ENCODE peak calls at places on chromosome 20, in five cellular contexts. M is HFFc6, S is chondrocyte, G is AG04450, H is AG04449. P is an unnamed sample.

GRCh38 chr20:4972506-4973251 is 28.6 kb downstream of the SLC23A2 start:
- DNase-seq in M (no peak), S (no peak), G (no peak), H (no peak), P (no peak)

GRCh38 chr20:50085481-50086365 is 27.2 kb downstream of the UBE2V1 start:
- DNase-seq in M (peak; percentile 59), S (no peak), G (peak; percentile 27), H (no peak), P (no peak)

GRCh38 chr20:52083627-52084232 is 107.8 kb downstream of the ZFP64 start:
- DNase-seq in M (peak; percentile 67), S (no peak), G (peak; percentile 54), H (no peak), P (no peak)

GRCh38 chr20:48716086-48716485 is 111.7 kb downstream of the PREX1 start:
- DNase-seq in M (no peak), S (no peak), G (no peak), H (no peak), P (no peak)

GRCh38 chr20:44616604-44616964 is 34.2 kb downstream of the PKIG start:
- DNase-seq in M (no peak), S (no peak), G (no peak), H (no peak), P (no peak)

GRCh38 chr20:22382742-22383141 is 201.6 kb downstream of the FOXA2 start:
- DNase-seq in M (no peak), S (no peak), G (no peak), H (no peak), P (no peak)

GRCh38 chr20:23631981-23632710 is 5.6 kb downstream of the CST3 start:
- DNase-seq in M (no peak), S (no peak), G (no peak), H (no peak), P (no peak)

GRCh38 chr20:10090588-10091166 is 55.9 kb downstream of the ANKEF1 start:
- DNase-seq in M (no peak), S (no peak), G (peak; percentile 18), H (no peak), P (no peak)

GRCh38 chr20:43102394-43102793 is 87.3 kb downstream of the PTPRT start:
- DNase-seq in M (no peak), S (no peak), G (no peak), H (no peak), P (no peak)

GRCh38 chr20:9040874-9041524 is 27.9 kb upstream of the PLCB4 start:
- DNase-seq in M (peak; percentile 42), S (no peak), G (no peak), H (no peak), P (no peak)

GRCh38 chr20:45100563-45101245 is at the start of gene KCNS1:
- DNase-seq in M (no peak), S (no peak), G (no peak), H (no peak), P (no peak)

GRCh38 chr20:59163641-59164530 is at the start of gene ZNF831:
- DNase-seq in M (no peak), S (no peak), G (no peak), H (no peak), P (no peak)
- TF ChIP-seq CTCF in M (no peak), S (no peak), G (no peak), H (no peak), P (no peak)

GRCh38 chr20:2086177-2086979 is 15.2 kb upstream of the STK35 start:
- DNase-seq in M (no peak), S (no peak), G (no peak), H (no peak), P (no peak)
- TF ChIP-seq CTCF in M (peak; percentile 48), S (peak; percentile 36), G (peak; percentile 39), H (no peak), P (no peak)

GRCh38 chr20:47231382-47232042 is 125.0 kb downstream of the ZMYND8 start:
- DNase-seq in M (peak; percentile 56), S (no peak), G (peak; percentile 79), H (peak; percentile 83), P (no peak)
- TF ChIP-seq CTCF in M (peak; percentile 45), S (peak; percentile 72), G (peak; percentile 56), H (peak; percentile 28), P (no peak)

GRCh38 chr20:41391587-41392001 is 25.0 kb upstream of the EMILIN3 start:
- DNase-seq in M (no peak), S (no peak), G (no peak), H (no peak), P (peak; percentile 51)

GRCh38 chr20:41392295-41392694 is 25.7 kb upstream of the EMILIN3 start:
- DNase-seq in M (no peak), S (no peak), G (no peak), H (no peak), P (no peak)

GRCh38 chr20:41390889-41391288 is 24.3 kb upstream of the EMILIN3 start:
- DNase-seq in M (no peak), S (no peak), G (no peak), H (no peak), P (no peak)

GRCh38 chr20:41386502-41387427 is 20.1 kb upstream of the EMILIN3 start:
- DNase-seq in M (no peak), S (peak; percentile 55), G (peak; percentile 23), H (no peak), P (no peak)

DNA sequence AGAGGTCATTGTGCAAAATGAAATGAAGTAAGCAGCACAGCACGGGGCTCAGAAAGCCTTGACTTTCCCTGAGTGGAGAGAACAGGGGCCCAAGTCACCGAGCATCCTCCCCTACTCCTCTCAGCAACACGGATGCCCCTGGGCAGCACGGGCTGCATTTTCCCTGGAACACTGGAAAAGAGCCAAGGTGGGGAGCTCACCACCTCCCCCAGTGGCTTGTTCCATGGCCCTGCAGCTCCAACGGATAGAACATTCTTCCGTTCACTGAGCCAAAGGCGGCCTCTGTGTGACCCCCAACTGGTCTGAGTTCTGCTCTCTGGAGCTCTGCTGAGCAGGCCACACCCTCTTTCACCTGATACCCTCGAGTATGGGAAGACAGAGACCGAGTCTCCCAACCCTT is 20.8 kb upstream of the EMILIN3 start:
- DNase-seq in M (no peak), S (peak; percentile 46), G (no peak), H (no peak), P (peak; percentile 67)
- TF ChIP-seq CTCF in M (no peak), S (peak; percentile 43), G (peak; percentile 13), H (no peak), P (peak; percentile 54)

GRCh38 chr20:35738410-35739179 is 3.5 kb downstream of the RBM39 start:
- DNase-seq in M (no peak), S (no peak), G (no peak), H (no peak), P (no peak)

GRCh38 chr20:35737865-35738333 is 4.2 kb downstream of the RBM39 start:
- DNase-seq in M (no peak), S (no peak), G (no peak), H (no peak), P (no peak)

GRCh38 chr20:35741892-35742740 is at the start of gene RBM39:
- DNase-seq in M (peak; percentile 100), S (peak; percentile 99), G (peak; percentile 100), H (peak; percentile 99), P (peak; percentile 100)

GRCh38 chr20:35742741-35743523 is 872 bp upstream of the RBM39 start:
- DNase-seq in M (no peak), S (no peak), G (no peak), H (no peak), P (peak; percentile 31)

GRCh38 chr20:35739294-35740163 is 2.5 kb downstream of the RBM39 start:
- DNase-seq in M (peak; percentile 66), S (no peak), G (no peak), H (no peak), P (no peak)
- TF ChIP-seq CTCF in M (peak; percentile 67), S (peak; percentile 72), G (peak; percentile 31), H (peak; percentile 10), P (peak; percentile 24)